ENCODE peak calls at places on chromosomes 1 and 21, in five cellular contexts. One of them, this sample, is unnamed.

GRCh38 chr21:37758997-37759396 is 157.3 kb downstream of the KCNJ6 start:
- DNase-seq in stimulated activated CD4-positive, alpha-beta T cell treated with anti-CD3 and anti-CD28 coated beads, Interleukin-1b, Interleukin-23, amount 100 ng/mL, for 1 hour: no peak
- DNase-seq in Daoy: peak
- DNase-seq in CD4-positive, alpha-beta memory T cell: no peak
- DNase-seq in heart right ventricle: no peak
- DNase-seq in this sample: no peak

GRCh38 chr1:45557422-45557944 is 6.9 kb downstream of the AKR1A1 start:
- DNase-seq in stimulated activated CD4-positive, alpha-beta T cell treated with anti-CD3 and anti-CD28 coated beads, Interleukin-1b, Interleukin-23, amount 100 ng/mL, for 1 hour: no peak
- DNase-seq in Daoy: no peak
- DNase-seq in CD4-positive, alpha-beta memory T cell: no peak
- DNase-seq in heart right ventricle: no peak
- DNase-seq in this sample: no peak

GRCh38 chr1:74771913-74772515 is 39.1 kb downstream of the TYW3 start:
- DNase-seq in stimulated activated CD4-positive, alpha-beta T cell treated with anti-CD3 and anti-CD28 coated beads, Interleukin-1b, Interleukin-23, amount 100 ng/mL, for 1 hour: no peak
- DNase-seq in Daoy: peak
- DNase-seq in CD4-positive, alpha-beta memory T cell: peak
- DNase-seq in heart right ventricle: peak
- DNase-seq in this sample: no peak

GRCh38 chr1:111488669-111489068 is 14.8 kb downstream of the ADORA3 start:
- DNase-seq in stimulated activated CD4-positive, alpha-beta T cell treated with anti-CD3 and anti-CD28 coated beads, Interleukin-1b, Interleukin-23, amount 100 ng/mL, for 1 hour: no peak
- DNase-seq in Daoy: no peak
- DNase-seq in CD4-positive, alpha-beta memory T cell: no peak
- DNase-seq in heart right ventricle: no peak
- DNase-seq in this sample: no peak

GRCh38 chr21:26776320-26777021 is 68.7 kb downstream of the ADAMTS1 start:
- DNase-seq in stimulated activated CD4-positive, alpha-beta T cell treated with anti-CD3 and anti-CD28 coated beads, Interleukin-1b, Interleukin-23, amount 100 ng/mL, for 1 hour: no peak
- DNase-seq in Daoy: no peak
- DNase-seq in CD4-positive, alpha-beta memory T cell: no peak
- DNase-seq in heart right ventricle: no peak
- DNase-seq in this sample: no peak

GRCh38 chr1:91021686-91022517 is at the start of gene ZNF644:
- DNase-seq in stimulated activated CD4-positive, alpha-beta T cell treated with anti-CD3 and anti-CD28 coated beads, Interleukin-1b, Interleukin-23, amount 100 ng/mL, for 1 hour: peak
- DNase-seq in Daoy: peak
- DNase-seq in CD4-positive, alpha-beta memory T cell: peak
- DNase-seq in heart right ventricle: peak
- DNase-seq in this sample: peak

GRCh38 chr1:201690528-201690927 is 138.4 kb upstream of the IPO9 start:
- DNase-seq in stimulated activated CD4-positive, alpha-beta T cell treated with anti-CD3 and anti-CD28 coated beads, Interleukin-1b, Interleukin-23, amount 100 ng/mL, for 1 hour: no peak
- DNase-seq in Daoy: no peak
- DNase-seq in CD4-positive, alpha-beta memory T cell: no peak
- DNase-seq in heart right ventricle: no peak
- DNase-seq in this sample: no peak

GRCh38 chr1:236168716-236169429 is 26.5 kb downstream of the GPR137B start:
- DNase-seq in stimulated activated CD4-positive, alpha-beta T cell treated with anti-CD3 and anti-CD28 coated beads, Interleukin-1b, Interleukin-23, amount 100 ng/mL, for 1 hour: no peak
- DNase-seq in Daoy: peak
- DNase-seq in CD4-positive, alpha-beta memory T cell: no peak
- DNase-seq in heart right ventricle: no peak
- DNase-seq in this sample: no peak

GRCh38 chr21:36465481-36465880 is 14.4 kb downstream of the CLDN14 start:
- DNase-seq in stimulated activated CD4-positive, alpha-beta T cell treated with anti-CD3 and anti-CD28 coated beads, Interleukin-1b, Interleukin-23, amount 100 ng/mL, for 1 hour: no peak
- DNase-seq in Daoy: no peak
- DNase-seq in CD4-positive, alpha-beta memory T cell: no peak
- DNase-seq in heart right ventricle: no peak
- DNase-seq in this sample: no peak

GRCh38 chr1:59361766-59362165 is 64.9 kb downstream of the FGGY start:
- DNase-seq in stimulated activated CD4-positive, alpha-beta T cell treated with anti-CD3 and anti-CD28 coated beads, Interleukin-1b, Interleukin-23, amount 100 ng/mL, for 1 hour: no peak
- DNase-seq in Daoy: peak
- DNase-seq in CD4-positive, alpha-beta memory T cell: no peak
- DNase-seq in heart right ventricle: peak
- DNase-seq in this sample: no peak

GRCh38 chr21:29487154-29487553 is 188.4 kb downstream of the BACH1 start:
- DNase-seq in stimulated activated CD4-positive, alpha-beta T cell treated with anti-CD3 and anti-CD28 coated beads, Interleukin-1b, Interleukin-23, amount 100 ng/mL, for 1 hour: no peak
- DNase-seq in Daoy: no peak
- DNase-seq in CD4-positive, alpha-beta memory T cell: no peak
- DNase-seq in heart right ventricle: no peak
- DNase-seq in this sample: no peak

GRCh38 chr1:1092149-1092855 is 18.2 kb upstream of the RNF223 start:
- DNase-seq in stimulated activated CD4-positive, alpha-beta T cell treated with anti-CD3 and anti-CD28 coated beads, Interleukin-1b, Interleukin-23, amount 100 ng/mL, for 1 hour: no peak
- DNase-seq in Daoy: no peak
- DNase-seq in CD4-positive, alpha-beta memory T cell: no peak
- DNase-seq in heart right ventricle: no peak
- DNase-seq in this sample: no peak